ENCODE peak calls at places on chromosomes 4 and X, in five cellular contexts. J is transverse colon; E is cardiac muscle cell; V is CD4-positive, alpha-beta T cell; Z is Panc1. I is an unnamed sample. For H3K9me3, the result is how much of the 10 kb centered on the place peaks cover.

GRCh38 chr4:26636458-26636857 is 52.6 kb downstream of the TBC1D19 start:
- DNase-seq in E (no peak), V (no peak), J (no peak), Z (no peak), I (no peak)

GRCh38 chr4:94412019-94413017 is 39.4 kb upstream of the PDLIM5 start:
- DNase-seq in V (no peak), Z (no peak), J (no peak), E (peak), I (no peak)

GRCh38 chrX:108696690-108697089 is 39.7 kb downstream of the IRS4 start:
- DNase-seq in V (no peak), J (no peak), Z (no peak), E (no peak), I (no peak)

GRCh38 chrX:24828600-24828999 is 134.9 kb downstream of the POLA1 start:
- DNase-seq in J (no peak), Z (no peak), E (no peak), V (no peak), I (no peak)

GRCh38 chr4:151035321-151035720 is 20.2 kb upstream of the LRBA start:
- DNase-seq in E (no peak), J (peak), V (no peak), Z (no peak), I (no peak)

GRCh38 chr4:153143527-153144348 is 60.5 kb upstream of the TRIM2 start:
- DNase-seq in E (peak), V (no peak), J (peak), Z (no peak), I (no peak)

GRCh38 chr4:11881364-11881763 is 452.7 kb upstream of the HS3ST1 start:
- DNase-seq in J (no peak), Z (no peak), V (no peak), E (no peak), I (no peak)

GRCh38 chr4:10893417-10893816 is 208.8 kb upstream of the CLNK start:
- DNase-seq in Z (no peak), V (no peak), J (no peak), E (peak), I (no peak)

GRCh38 chrX:10769696-10770619 is 149.6 kb upstream of the MID1 start:
- DNase-seq in Z (no peak), E (peak), J (no peak), V (no peak), I (no peak)

GRCh38 chr4:61149278-61149677 is 50.8 kb upstream of the ADGRL3 start:
- DNase-seq in Z (no peak), V (no peak), J (no peak), E (no peak), I (no peak)

GRCh38 chr4:89878611-89879010 is 16.0 kb upstream of the MMRN1 start:
- DNase-seq in J (no peak), Z (no peak), V (no peak), E (no peak), I (no peak)

GRCh38 chr4:30495261-30496050 is 224.7 kb upstream of the PCDH7 start:
- DNase-seq in E (no peak), J (no peak), V (no peak), Z (no peak), I (no peak)

GRCh38 chr4:159374749-159375535 is 272.1 kb downstream of the RAPGEF2 start:
- DNase-seq in J (no peak), E (no peak), V (no peak), Z (no peak), I (no peak)

GRCh38 chrX:117196481-117196880 is 733.7 kb upstream of the CT83 start:
- DNase-seq in V (no peak), J (no peak), Z (no peak), E (no peak), I (no peak)

GRCh38 chr4:7652451-7652871 is 217.7 kb upstream of the PSAPL1 start:
- DNase-seq in J (no peak), Z (no peak), E (no peak), V (no peak), I (no peak)

GRCh38 chr4:53591372-53591892 is at the start of gene LNX1:
- DNase-seq in J (peak), E (peak), V (no peak), Z (no peak), I (no peak)

GRCh38 chr4:126869967-126870366 is 762.8 kb upstream of the INTU start:
- DNase-seq in Z (no peak), E (no peak), V (no peak), J (no peak), I (no peak)

GRCh38 chrX:98795636-98796035 is 1614.4 kb downstream of the PCDH19 start:
- DNase-seq in V (no peak), Z (no peak), E (no peak), J (no peak), I (no peak)

GRCh38 chr4:119656342-119656741 is 27.7 kb upstream of the PDE5A start:
- DNase-seq in J (no peak), E (no peak), Z (no peak), V (no peak), I (no peak)

GRCh38 chrX:129717902-129718301 is 20.9 kb upstream of the XPNPEP2 start:
- DNase-seq in J (no peak), V (no peak), Z (no peak), E (no peak), I (no peak)

GRCh38 chr4:175776217-175776616 is 35.8 kb downstream of the GPM6A start:
- DNase-seq in E (no peak), J (no peak), Z (no peak), V (no peak), I (no peak)

GRCh38 chr4:107519057-107519456 is 201.0 kb downstream of the PAPSS1 start:
- DNase-seq in Z (no peak), J (peak), V (no peak), E (peak), I (no peak)

GRCh38 chrX:99654188-99654587 is 755.9 kb downstream of the PCDH19 start:
- DNase-seq in E (no peak), Z (no peak), J (no peak), V (no peak), I (no peak)

GRCh38 chrX:110442631-110443030 is 84.0 kb downstream of the RTL9 start:
- DNase-seq in E (peak), V (no peak), Z (no peak), J (no peak), I (no peak)

GRCh38 chrX:3520987-3521875 is 174.8 kb upstream of the MXRA5 start:
- DNase-seq in J (no peak), Z (no peak), E (no peak), V (no peak), I (no peak)

GRCh38 chr4:374298-375160 is 36.9 kb downstream of the ZNF141 start:
- DNase-seq in V (no peak), J (no peak), E (no peak), Z (no peak), I (no peak)
- H3K9me3 ChIP-seq in V (half or more), J (half or more), E (under half), Z (under half), I (half or more)

GRCh38 chr4:188091-188490 is 63.8 kb downstream of the ZNF718 start:
- DNase-seq in J (no peak), E (no peak), Z (no peak), V (no peak), I (no peak)
- H3K9me3 ChIP-seq in J (half or more), E (under half), Z (under half), V (half or more), I (under half)

DNA sequence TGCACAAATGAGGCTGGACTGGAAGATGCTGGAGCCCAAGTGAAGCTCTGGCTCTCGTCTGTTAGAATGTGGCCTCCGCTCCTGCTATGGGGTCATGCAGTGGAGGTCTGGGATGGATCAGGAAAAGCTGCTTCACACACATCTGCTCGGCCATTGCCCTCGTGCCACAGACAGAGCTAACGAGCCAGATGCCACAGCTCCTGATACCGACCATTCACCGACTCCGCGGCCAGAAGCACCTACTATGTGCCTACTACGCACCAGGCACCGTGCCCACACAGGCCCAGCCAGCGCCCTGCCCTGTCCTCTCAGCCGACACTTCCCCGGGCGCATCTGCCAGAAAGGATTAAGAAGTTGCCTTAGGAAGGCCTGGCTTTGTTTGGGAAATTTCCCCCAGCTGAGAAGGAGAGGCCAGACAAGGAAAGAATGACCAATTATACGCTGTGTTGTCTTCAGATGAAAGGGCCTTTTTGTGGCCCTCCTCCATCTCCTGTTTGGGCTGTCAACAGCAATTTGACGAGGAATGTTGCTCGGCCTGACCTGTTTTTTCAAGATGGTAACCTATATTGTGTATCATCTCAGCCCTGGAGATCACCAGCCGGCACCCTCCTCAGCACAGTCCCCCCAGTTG is 34.3 kb downstream of the HMX1 start:
- DNase-seq in Z (no peak), E (no peak), V (no peak), J (peak), I (no peak)
- H3K9me3 ChIP-seq in Z (under half), E (under half), V (under half), J (under half), I (under half)

GRCh38 chr4:453267-453666 is 45.7 kb downstream of the ZNF721 start:
- DNase-seq in V (no peak), J (no peak), Z (no peak), E (no peak), I (no peak)
- H3K9me3 ChIP-seq in V (half or more), J (half or more), Z (half or more), E (under half), I (half or more)

DNA sequence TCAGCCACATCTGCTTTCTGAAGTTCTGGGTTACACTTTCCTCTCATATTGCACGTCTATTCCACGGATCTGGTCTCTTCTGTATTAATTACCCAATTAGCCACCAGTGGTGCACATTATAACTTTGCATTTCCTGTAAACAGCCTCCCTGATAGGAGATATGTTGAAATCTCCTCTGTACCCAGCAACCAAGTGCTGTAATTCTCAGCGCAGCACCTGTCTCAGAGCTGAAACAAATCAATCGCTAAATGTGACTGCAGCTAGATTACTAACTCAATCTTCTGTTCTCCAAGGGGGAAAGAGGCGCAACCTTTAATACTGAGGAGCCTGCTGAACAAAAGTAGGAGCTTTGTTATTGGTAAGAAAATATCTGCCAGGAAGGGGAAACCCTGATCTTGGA is 326.5 kb downstream of the SLITRK2 start:
- DNase-seq in J (no peak), V (no peak), E (no peak), Z (no peak), I (no peak)
- H3K9me3 ChIP-seq in J (under half), V (under half), E (under half), Z (under half), I (under half)

GRCh38 chrX:51456814-51457213 is 39.6 kb downstream of the NUDT11 start:
- DNase-seq in V (no peak), E (peak), J (no peak), Z (no peak), I (no peak)
- H3K9me3 ChIP-seq in V (under half), E (under half), J (under half), Z (under half), I (under half)

GRCh38 chr4:38298868-38299713 is 338.9 kb downstream of the PTTG2 start:
- DNase-seq in E (no peak), Z (no peak), V (no peak), J (no peak), I (no peak)
- H3K9me3 ChIP-seq in E (under half), Z (under half), V (under half), J (under half), I (under half)

GRCh38 chrX:1788300-1788911 is 173.5 kb downstream of the ASMT start:
- DNase-seq in V (no peak), E (no peak), J (no peak), Z (no peak), I (no peak)
- H3K9me3 ChIP-seq in V (under half), E (under half), J (under half), Z (under half), I (under half)